ENCODE peak calls at places on chromosomes 12 and 14, in seven cellular contexts. One of them, this sample, is unnamed.

GRCh38 chr12:21502164-21502496 is 541 bp downstream of the GOLT1B start:
- DNase-seq in NCI-H1930: no peak
- DNase-seq in stimulated activated CD8-positive, alpha-beta memory T cell treated with anti-CD3 and anti-CD28 coated beads, Interleukin-4, amount 100 ng/mL, for 1 hour: no peak
- DNase-seq in activated CD4-positive, alpha-beta T cell treated with anti-CD3 and anti-CD28 coated beads for 4 hours: peak
- DNase-seq in CD8-positive, alpha-beta memory T cell: no peak
- DNase-seq in AG20443: peak
- DNase-seq in RKO: peak
- DNase-seq in this sample: peak

GRCh38 chr12:67354322-67354721 is 85.2 kb downstream of the CAND1 start:
- DNase-seq in AG20443: no peak
- DNase-seq in RKO: no peak
- DNase-seq in activated CD4-positive, alpha-beta T cell treated with anti-CD3 and anti-CD28 coated beads for 4 hours: no peak
- DNase-seq in CD8-positive, alpha-beta memory T cell: no peak
- DNase-seq in stimulated activated CD8-positive, alpha-beta memory T cell treated with anti-CD3 and anti-CD28 coated beads, Interleukin-4, amount 100 ng/mL, for 1 hour: no peak
- DNase-seq in NCI-H1930: no peak
- DNase-seq in this sample: peak

GRCh38 chr14:34338056-34338455 is 124.0 kb downstream of the SPTSSA start:
- DNase-seq in RKO: no peak
- DNase-seq in activated CD4-positive, alpha-beta T cell treated with anti-CD3 and anti-CD28 coated beads for 4 hours: no peak
- DNase-seq in NCI-H1930: no peak
- DNase-seq in stimulated activated CD8-positive, alpha-beta memory T cell treated with anti-CD3 and anti-CD28 coated beads, Interleukin-4, amount 100 ng/mL, for 1 hour: no peak
- DNase-seq in CD8-positive, alpha-beta memory T cell: no peak
- DNase-seq in AG20443: no peak
- DNase-seq in this sample: no peak

GRCh38 chr14:41285193-41285748 is 321.4 kb upstream of the LRFN5 start:
- DNase-seq in AG20443: no peak
- DNase-seq in activated CD4-positive, alpha-beta T cell treated with anti-CD3 and anti-CD28 coated beads for 4 hours: no peak
- DNase-seq in RKO: peak
- DNase-seq in NCI-H1930: peak
- DNase-seq in stimulated activated CD8-positive, alpha-beta memory T cell treated with anti-CD3 and anti-CD28 coated beads, Interleukin-4, amount 100 ng/mL, for 1 hour: no peak
- DNase-seq in CD8-positive, alpha-beta memory T cell: no peak
- DNase-seq in this sample: no peak

GRCh38 chr14:68704736-68705720 is 87.8 kb downstream of the ZFP36L1 start:
- DNase-seq in RKO: peak
- DNase-seq in AG20443: peak
- DNase-seq in CD8-positive, alpha-beta memory T cell: peak
- DNase-seq in activated CD4-positive, alpha-beta T cell treated with anti-CD3 and anti-CD28 coated beads for 4 hours: no peak
- DNase-seq in stimulated activated CD8-positive, alpha-beta memory T cell treated with anti-CD3 and anti-CD28 coated beads, Interleukin-4, amount 100 ng/mL, for 1 hour: no peak
- DNase-seq in NCI-H1930: no peak
- DNase-seq in this sample: peak

GRCh38 chr12:127728285-127728684 is 538.7 kb upstream of the TMEM132C start:
- DNase-seq in RKO: no peak
- DNase-seq in NCI-H1930: no peak
- DNase-seq in CD8-positive, alpha-beta memory T cell: no peak
- DNase-seq in AG20443: no peak
- DNase-seq in activated CD4-positive, alpha-beta T cell treated with anti-CD3 and anti-CD28 coated beads for 4 hours: no peak
- DNase-seq in stimulated activated CD8-positive, alpha-beta memory T cell treated with anti-CD3 and anti-CD28 coated beads, Interleukin-4, amount 100 ng/mL, for 1 hour: no peak
- DNase-seq in this sample: no peak

GRCh38 chr12:20376984-20377383 is 8.6 kb downstream of the PDE3A start:
- DNase-seq in stimulated activated CD8-positive, alpha-beta memory T cell treated with anti-CD3 and anti-CD28 coated beads, Interleukin-4, amount 100 ng/mL, for 1 hour: no peak
- DNase-seq in CD8-positive, alpha-beta memory T cell: no peak
- DNase-seq in NCI-H1930: no peak
- DNase-seq in activated CD4-positive, alpha-beta T cell treated with anti-CD3 and anti-CD28 coated beads for 4 hours: no peak
- DNase-seq in AG20443: no peak
- DNase-seq in RKO: peak
- DNase-seq in this sample: no peak

GRCh38 chr12:119661882-119662281 is 6.1 kb upstream of the PRKAB1 start:
- DNase-seq in stimulated activated CD8-positive, alpha-beta memory T cell treated with anti-CD3 and anti-CD28 coated beads, Interleukin-4, amount 100 ng/mL, for 1 hour: no peak
- DNase-seq in NCI-H1930: no peak
- DNase-seq in activated CD4-positive, alpha-beta T cell treated with anti-CD3 and anti-CD28 coated beads for 4 hours: no peak
- DNase-seq in CD8-positive, alpha-beta memory T cell: no peak
- DNase-seq in RKO: no peak
- DNase-seq in AG20443: no peak
- DNase-seq in this sample: no peak

GRCh38 chr12:4977104-4977503 is 66.6 kb upstream of the KCNA5 start:
- DNase-seq in RKO: no peak
- DNase-seq in stimulated activated CD8-positive, alpha-beta memory T cell treated with anti-CD3 and anti-CD28 coated beads, Interleukin-4, amount 100 ng/mL, for 1 hour: no peak
- DNase-seq in NCI-H1930: no peak
- DNase-seq in CD8-positive, alpha-beta memory T cell: no peak
- DNase-seq in AG20443: no peak
- DNase-seq in activated CD4-positive, alpha-beta T cell treated with anti-CD3 and anti-CD28 coated beads for 4 hours: no peak
- DNase-seq in this sample: no peak

GRCh38 chr12:62783881-62784280 is 151.1 kb downstream of the PPM1H start:
- DNase-seq in RKO: peak
- DNase-seq in activated CD4-positive, alpha-beta T cell treated with anti-CD3 and anti-CD28 coated beads for 4 hours: no peak
- DNase-seq in stimulated activated CD8-positive, alpha-beta memory T cell treated with anti-CD3 and anti-CD28 coated beads, Interleukin-4, amount 100 ng/mL, for 1 hour: no peak
- DNase-seq in AG20443: no peak
- DNase-seq in CD8-positive, alpha-beta memory T cell: no peak
- DNase-seq in NCI-H1930: no peak
- DNase-seq in this sample: peak

GRCh38 chr12:48788852-48789775 is at the start of gene ADCY6:
- DNase-seq in NCI-H1930: peak
- DNase-seq in CD8-positive, alpha-beta memory T cell: no peak
- DNase-seq in AG20443: peak
- DNase-seq in RKO: peak
- DNase-seq in stimulated activated CD8-positive, alpha-beta memory T cell treated with anti-CD3 and anti-CD28 coated beads, Interleukin-4, amount 100 ng/mL, for 1 hour: no peak
- DNase-seq in activated CD4-positive, alpha-beta T cell treated with anti-CD3 and anti-CD28 coated beads for 4 hours: no peak
- DNase-seq in this sample: peak

GRCh38 chr12:45994736-45995135 is 4.4 kb upstream of the SCAF11 start:
- DNase-seq in stimulated activated CD8-positive, alpha-beta memory T cell treated with anti-CD3 and anti-CD28 coated beads, Interleukin-4, amount 100 ng/mL, for 1 hour: no peak
- DNase-seq in AG20443: no peak
- DNase-seq in CD8-positive, alpha-beta memory T cell: no peak
- DNase-seq in NCI-H1930: no peak
- DNase-seq in RKO: no peak
- DNase-seq in activated CD4-positive, alpha-beta T cell treated with anti-CD3 and anti-CD28 coated beads for 4 hours: no peak
- DNase-seq in this sample: no peak

GRCh38 chr14:60356921-60357550 is 108.0 kb downstream of the PPM1A start:
- DNase-seq in RKO: no peak
- DNase-seq in CD8-positive, alpha-beta memory T cell: no peak
- DNase-seq in NCI-H1930: peak
- DNase-seq in stimulated activated CD8-positive, alpha-beta memory T cell treated with anti-CD3 and anti-CD28 coated beads, Interleukin-4, amount 100 ng/mL, for 1 hour: no peak
- DNase-seq in activated CD4-positive, alpha-beta T cell treated with anti-CD3 and anti-CD28 coated beads for 4 hours: no peak
- DNase-seq in AG20443: no peak
- DNase-seq in this sample: no peak

GRCh38 chr14:55585854-55586253 is 5.8 kb downstream of the KTN1 start:
- DNase-seq in stimulated activated CD8-positive, alpha-beta memory T cell treated with anti-CD3 and anti-CD28 coated beads, Interleukin-4, amount 100 ng/mL, for 1 hour: no peak
- DNase-seq in activated CD4-positive, alpha-beta T cell treated with anti-CD3 and anti-CD28 coated beads for 4 hours: no peak
- DNase-seq in AG20443: no peak
- DNase-seq in CD8-positive, alpha-beta memory T cell: no peak
- DNase-seq in RKO: no peak
- DNase-seq in NCI-H1930: no peak
- DNase-seq in this sample: peak

GRCh38 chr12:109525279-109525585 is 47.8 kb downstream of the UBE3B start:
- DNase-seq in CD8-positive, alpha-beta memory T cell: no peak
- DNase-seq in AG20443: no peak
- DNase-seq in activated CD4-positive, alpha-beta T cell treated with anti-CD3 and anti-CD28 coated beads for 4 hours: no peak
- DNase-seq in RKO: no peak
- DNase-seq in stimulated activated CD8-positive, alpha-beta memory T cell treated with anti-CD3 and anti-CD28 coated beads, Interleukin-4, amount 100 ng/mL, for 1 hour: no peak
- DNase-seq in NCI-H1930: no peak
- DNase-seq in this sample: no peak

GRCh38 chr14:68753696-68754095 is 39.2 kb downstream of the ZFP36L1 start:
- DNase-seq in stimulated activated CD8-positive, alpha-beta memory T cell treated with anti-CD3 and anti-CD28 coated beads, Interleukin-4, amount 100 ng/mL, for 1 hour: no peak
- DNase-seq in AG20443: peak
- DNase-seq in NCI-H1930: no peak
- DNase-seq in activated CD4-positive, alpha-beta T cell treated with anti-CD3 and anti-CD28 coated beads for 4 hours: no peak
- DNase-seq in RKO: no peak
- DNase-seq in CD8-positive, alpha-beta memory T cell: no peak
- DNase-seq in this sample: peak

This sample was measured in osteoblast.